ENCODE peak calls at places on chromosomes 5 and 9, in five cellular contexts. K is GM12865, R is left lung, U is heart right ventricle, V is HFF-Myc. C is an unnamed sample.
A peak's percentile ranks its signal among the peaks of the same experiment; 100 is the strongest.

GRCh38 chr5:173592050-173592669 is 24.3 kb downstream of the BOD1 start:
- DNase-seq in K (peak; percentile 43), R (no peak), U (no peak), V (no peak), C (no peak)

GRCh38 chr5:61768692-61769281 is 436.7 kb downstream of the ZSWIM6 start:
- DNase-seq in K (peak; percentile 63), R (no peak), U (no peak), V (no peak), C (peak; percentile 20)

GRCh38 chr5:82351754-82352145 is 73.6 kb upstream of the RPS23 start:
- DNase-seq in K (peak; percentile 61), R (no peak), U (no peak), V (no peak), C (peak; percentile 21)

GRCh38 chr9:84072621-84073180 is 92.1 kb downstream of the RMI1 start:
- DNase-seq in K (no peak), R (no peak), U (no peak), V (no peak), C (no peak)

GRCh38 chr9:134525841-134526797 is 115.5 kb upstream of the COL5A1 start:
- DNase-seq in K (no peak), R (peak; percentile 43), U (peak; percentile 73), V (no peak), C (no peak)

GRCh38 chr5:115460476-115460875 is 84.1 kb downstream of the FEM1C start:
- DNase-seq in K (peak; percentile 75), R (peak; percentile 87), U (peak; percentile 78), V (no peak), C (no peak)

GRCh38 chr9:79254900-79255651 is 316.7 kb upstream of the TLE4 start:
- DNase-seq in K (no peak), R (no peak), U (no peak), V (no peak), C (no peak)

GRCh38 chr9:88810826-88811225 is 180.4 kb upstream of the S1PR3 start:
- DNase-seq in K (no peak), R (no peak), U (no peak), V (no peak), C (no peak)

GRCh38 chr9:109315889-109316640 is 4.8 kb downstream of the EPB41L4B start:
- DNase-seq in K (no peak), R (peak; percentile 88), U (peak; percentile 62), V (no peak), C (no peak)

GRCh38 chr5:35665066-35665465 is 47.4 kb downstream of the SPEF2 start:
- DNase-seq in K (no peak), R (no peak), U (no peak), V (no peak), C (no peak)

GRCh38 chr5:177370488-177371119 is 12.9 kb downstream of the RGS14 start:
- DNase-seq in K (no peak), R (peak; percentile 88), U (peak; percentile 66), V (peak; percentile 50), C (peak; percentile 94)

GRCh38 chr9:10744669-10745068 is 131.9 kb upstream of the PTPRD start:
- DNase-seq in K (no peak), R (no peak), U (no peak), V (no peak), C (no peak)

GRCh38 chr9:90956026-90956810 is 154.6 kb downstream of the SYK start:
- DNase-seq in K (no peak), R (no peak), U (no peak), V (no peak), C (no peak)

GRCh38 chr9:90948156-90948555 is 146.5 kb downstream of the SYK start:
- DNase-seq in K (no peak), R (no peak), U (no peak), V (no peak), C (no peak)

GRCh38 chr9:90953805-90954204 is 152.2 kb downstream of the SYK start:
- DNase-seq in K (no peak), R (no peak), U (no peak), V (no peak), C (no peak)

GRCh38 chr9:90950600-90950999 is 149.0 kb downstream of the SYK start:
- DNase-seq in K (no peak), R (no peak), U (no peak), V (no peak), C (no peak)

DNA sequence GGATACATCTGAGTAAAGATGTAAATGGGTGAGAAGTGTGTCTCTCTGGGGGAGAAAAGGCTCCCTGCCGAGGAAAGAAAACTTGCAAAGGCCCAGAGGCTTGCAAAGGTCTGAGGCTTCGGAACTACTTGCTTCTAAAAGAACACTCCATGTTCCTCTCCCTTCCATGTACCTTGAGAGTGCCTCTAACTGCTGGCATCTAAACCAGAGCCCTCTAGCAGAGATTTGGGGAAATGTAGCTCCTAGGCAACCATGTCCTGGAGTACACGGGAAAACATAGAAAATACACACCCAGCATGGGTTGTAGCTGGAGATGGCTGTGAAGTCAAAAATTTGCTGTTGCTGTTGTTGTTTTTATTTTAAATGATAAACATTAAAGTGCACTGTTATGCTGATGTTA is 151.6 kb downstream of the SYK start:
- DNase-seq in K (no peak), R (no peak), U (no peak), V (no peak), C (no peak)
- TF ChIP-seq CTCF in K (no peak), R (no peak), U (no peak), V (no peak), C (no peak)

GRCh38 chr5:40679071-40679997 is at the start of gene PTGER4:
- DNase-seq in K (peak; percentile 77), R (peak; percentile 95), U (peak; percentile 94), V (peak; percentile 39), C (peak; percentile 93)

GRCh38 chr5:40677456-40677855 is 2.3 kb upstream of the PTGER4 start:
- DNase-seq in K (no peak), R (no peak), U (no peak), V (no peak), C (no peak)

GRCh38 chr5:40676643-40677333 is 2.9 kb upstream of the PTGER4 start:
- DNase-seq in K (no peak), R (no peak), U (peak; percentile 24), V (peak; percentile 42), C (no peak)

GRCh38 chr5:40679998-40680681 is 425 bp downstream of the PTGER4 start:
- DNase-seq in K (no peak), R (peak; percentile 50), U (peak; percentile 28), V (no peak), C (no peak)

DNA sequence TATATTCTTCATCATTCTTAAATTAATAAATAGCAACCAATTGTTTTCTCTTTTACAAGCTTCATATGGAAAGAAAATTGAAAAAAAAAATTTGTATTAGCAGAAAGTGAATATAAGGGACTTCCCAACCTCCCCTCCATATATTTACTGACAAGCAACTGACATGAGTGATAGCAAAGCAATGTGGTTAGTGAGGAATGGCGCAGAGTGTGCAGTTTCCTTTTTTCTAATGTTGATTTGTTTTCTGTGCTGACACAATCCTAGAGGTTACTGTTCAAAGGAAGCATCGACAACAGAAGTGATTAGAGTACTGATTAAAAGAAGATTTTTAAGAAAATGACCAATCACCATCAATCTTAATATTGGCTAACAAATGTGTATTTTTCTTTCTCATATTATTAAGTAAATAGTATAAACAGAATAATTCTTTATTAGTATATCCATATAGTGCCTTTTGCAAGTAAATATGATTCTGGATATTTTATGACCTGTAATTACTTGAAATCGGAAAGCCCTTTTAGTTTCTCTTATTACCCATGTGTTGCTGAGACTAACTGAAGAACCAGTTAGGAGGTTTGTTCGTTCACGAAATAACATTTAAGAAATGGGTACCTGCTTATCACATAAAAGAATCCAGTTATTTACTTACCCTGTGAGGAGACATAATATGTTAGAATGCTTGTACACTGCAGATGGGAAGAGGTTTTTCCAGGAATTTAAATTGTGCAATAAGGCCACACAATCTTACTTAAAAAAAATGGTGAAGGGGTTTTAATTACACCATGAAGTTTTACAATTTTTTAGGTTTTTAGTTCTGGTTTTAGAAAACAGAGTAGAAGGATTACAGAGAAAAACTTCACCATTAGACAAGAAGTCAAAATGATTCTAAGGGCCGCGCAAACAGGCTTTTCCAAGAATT is 1.4 kb upstream of the PTGER4 start:
- DNase-seq in K (peak; percentile 20), R (no peak), U (no peak), V (no peak), C (no peak)
- TF ChIP-seq CTCF in K (no peak), R (no peak), U (no peak), V (no peak), C (no peak)

GRCh38 chr5:1466631-1467265 is 21.5 kb upstream of the SLC6A3 start:
- DNase-seq in K (no peak), R (peak; percentile 29), U (no peak), V (no peak), C (no peak)

GRCh38 chr5:1468629-1469527 is 23.6 kb upstream of the SLC6A3 start:
- DNase-seq in K (no peak), R (peak; percentile 24), U (no peak), V (no peak), C (no peak)

GRCh38 chr5:1467341-1468246 is 22.4 kb upstream of the SLC6A3 start:
- DNase-seq in K (no peak), R (peak; percentile 30), U (no peak), V (no peak), C (no peak)

GRCh38 chr5:1465966-1466471 is 20.8 kb upstream of the SLC6A3 start:
- DNase-seq in K (no peak), R (peak; percentile 26), U (no peak), V (no peak), C (no peak)

DNA sequence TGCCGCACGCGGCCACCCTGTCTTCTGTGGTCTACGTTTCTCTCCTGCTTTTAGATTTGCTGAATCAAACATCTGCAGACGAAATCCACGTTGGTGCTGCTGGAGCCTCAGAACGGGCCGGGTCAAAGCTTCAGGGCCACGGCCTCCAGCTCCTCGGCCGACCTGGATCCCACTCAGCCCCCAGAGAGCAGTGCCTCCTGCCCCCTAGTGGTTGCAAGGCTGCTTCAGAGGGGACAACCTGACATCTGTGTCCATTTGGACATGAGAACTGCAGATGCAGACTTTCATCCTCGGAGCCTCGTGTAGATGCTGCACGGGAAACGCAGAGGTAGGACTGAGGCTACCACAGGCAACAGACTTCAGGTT is 23.0 kb upstream of the SLC6A3 start:
- DNase-seq in K (no peak), R (no peak), U (no peak), V (no peak), C (peak; percentile 58)
- TF ChIP-seq CTCF in K (peak; percentile 31), R (peak; percentile 36), U (peak; percentile 15), V (peak; percentile 50), C (peak; percentile 56)

GRCh38 chr9:120741701-120742100 is 27.4 kb upstream of the MEGF9 start:
- DNase-seq in K (no peak), R (no peak), U (no peak), V (no peak), C (no peak)

GRCh38 chr9:120740135-120740534 is 25.9 kb upstream of the MEGF9 start:
- DNase-seq in K (no peak), R (no peak), U (no peak), V (no peak), C (no peak)

GRCh38 chr9:120745278-120745677 is 31.0 kb upstream of the MEGF9 start:
- DNase-seq in K (no peak), R (no peak), U (no peak), V (no peak), C (no peak)

GRCh38 chr9:120737411-120737810 is 23.1 kb upstream of the MEGF9 start:
- DNase-seq in K (no peak), R (no peak), U (no peak), V (no peak), C (no peak)

DNA sequence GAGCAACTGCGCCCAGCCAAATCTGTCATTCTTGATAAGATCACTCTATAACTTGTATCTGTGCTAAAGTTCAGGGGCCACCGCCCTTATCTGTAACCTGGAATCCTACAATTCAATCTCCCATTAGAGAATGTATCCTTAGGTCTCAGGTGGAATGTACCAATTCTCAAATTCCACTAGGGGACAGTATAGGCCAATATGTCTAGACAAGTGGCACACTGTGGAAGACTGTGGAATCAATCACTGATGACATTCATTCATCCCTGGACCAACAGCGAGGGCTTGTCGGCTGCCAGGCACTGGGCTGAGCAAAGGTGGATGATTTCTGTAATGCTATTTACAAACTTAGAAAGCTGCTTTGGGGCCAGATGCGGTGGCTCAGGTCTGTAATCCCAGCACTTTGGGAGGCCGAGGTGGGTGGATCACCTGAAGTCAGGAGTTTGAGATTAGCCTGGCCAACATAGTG is 28.7 kb upstream of the MEGF9 start:
- DNase-seq in K (peak; percentile 61), R (no peak), U (no peak), V (no peak), C (peak; percentile 7)
- TF ChIP-seq CTCF in K (peak; percentile 78), R (peak; percentile 62), U (peak; percentile 24), V (peak; percentile 65), C (peak; percentile 73)